ENCODE peak calls at places on chromosomes 3 and 15, in seven cellular contexts. One of them, this sample, is unnamed. For H3K4me1, the result is how much of the 10 kb centered on the place peaks cover.

GRCh38 chr3:142723968-142724681 is at the start of gene TRPC1:
- DNase-seq in BE2C: peak
- DNase-seq in GM23338: peak
- DNase-seq in pancreas: peak
- DNase-seq in H9: peak
- DNase-seq in neural progenitor cell: peak
- DNase-seq in sigmoid colon: peak
- DNase-seq in this sample: peak

GRCh38 chr3:13085081-13085845 is 12.0 kb upstream of the IQSEC1 start:
- DNase-seq in GM23338: no peak
- DNase-seq in pancreas: no peak
- DNase-seq in H9: no peak
- DNase-seq in sigmoid colon: no peak
- DNase-seq in neural progenitor cell: no peak
- DNase-seq in BE2C: no peak
- DNase-seq in this sample: no peak

GRCh38 chr3:126522363-126522788 is 1.6 kb upstream of the CHST13 start:
- DNase-seq in H9: peak
- DNase-seq in GM23338: peak
- DNase-seq in sigmoid colon: peak
- DNase-seq in pancreas: peak
- DNase-seq in neural progenitor cell: peak
- DNase-seq in BE2C: peak
- DNase-seq in this sample: peak

GRCh38 chr15:38817427-38818155 is 253.0 kb upstream of the RASGRP1 start:
- DNase-seq in BE2C: peak
- DNase-seq in pancreas: peak
- DNase-seq in GM23338: peak
- DNase-seq in neural progenitor cell: peak
- DNase-seq in sigmoid colon: peak
- DNase-seq in H9: peak
- DNase-seq in this sample: peak

GRCh38 chr15:73909616-73910015 is 16.6 kb upstream of the LOXL1 start:
- DNase-seq in pancreas: no peak
- DNase-seq in sigmoid colon: no peak
- DNase-seq in GM23338: no peak
- DNase-seq in H9: no peak
- DNase-seq in BE2C: no peak
- DNase-seq in neural progenitor cell: no peak
- DNase-seq in this sample: no peak

GRCh38 chr3:58521002-58521670 is 15.9 kb downstream of the ACOX2 start:
- DNase-seq in H9: no peak
- DNase-seq in BE2C: no peak
- DNase-seq in GM23338: no peak
- DNase-seq in pancreas: no peak
- DNase-seq in neural progenitor cell: peak
- DNase-seq in sigmoid colon: no peak
- DNase-seq in this sample: no peak

GRCh38 chr3:193040836-193041672 is 123.4 kb upstream of the MB21D2 start:
- DNase-seq in sigmoid colon: no peak
- DNase-seq in H9: no peak
- DNase-seq in neural progenitor cell: peak
- DNase-seq in BE2C: no peak
- DNase-seq in GM23338: peak
- DNase-seq in pancreas: no peak
- DNase-seq in this sample: no peak

GRCh38 chr3:143040264-143040879 is 39.0 kb downstream of the U2SURP start:
- DNase-seq in pancreas: no peak
- DNase-seq in neural progenitor cell: peak
- DNase-seq in GM23338: peak
- DNase-seq in sigmoid colon: no peak
- DNase-seq in H9: no peak
- DNase-seq in BE2C: no peak
- DNase-seq in this sample: no peak

GRCh38 chr3:100875239-100875638 is 118.0 kb downstream of the ABI3BP start:
- DNase-seq in GM23338: no peak
- DNase-seq in neural progenitor cell: no peak
- DNase-seq in BE2C: peak
- DNase-seq in pancreas: peak
- DNase-seq in sigmoid colon: no peak
- DNase-seq in H9: no peak
- DNase-seq in this sample: peak

GRCh38 chr3:19231792-19232461 is 83.6 kb downstream of the KCNH8 start:
- DNase-seq in GM23338: no peak
- DNase-seq in neural progenitor cell: no peak
- DNase-seq in pancreas: no peak
- DNase-seq in BE2C: no peak
- DNase-seq in sigmoid colon: no peak
- DNase-seq in H9: no peak
- DNase-seq in this sample: no peak

GRCh38 chr15:99165956-99166689 is 61.2 kb downstream of the SYNM start:
- DNase-seq in GM23338: no peak
- DNase-seq in BE2C: no peak
- DNase-seq in sigmoid colon: no peak
- DNase-seq in pancreas: no peak
- DNase-seq in H9: no peak
- DNase-seq in neural progenitor cell: no peak
- DNase-seq in this sample: no peak

GRCh38 chr3:190010486-190010885 is 110.2 kb downstream of the P3H2 start:
- DNase-seq in BE2C: no peak
- DNase-seq in GM23338: no peak
- DNase-seq in pancreas: no peak
- DNase-seq in neural progenitor cell: no peak
- DNase-seq in sigmoid colon: no peak
- DNase-seq in H9: no peak
- DNase-seq in this sample: no peak

GRCh38 chr3:190008432-190008831 is 112.3 kb downstream of the P3H2 start:
- DNase-seq in H9: no peak
- DNase-seq in BE2C: no peak
- DNase-seq in sigmoid colon: no peak
- DNase-seq in neural progenitor cell: no peak
- DNase-seq in GM23338: no peak
- DNase-seq in pancreas: no peak
- DNase-seq in this sample: no peak

GRCh38 chr3:190012784-190013183 is 107.9 kb downstream of the P3H2 start:
- DNase-seq in GM23338: no peak
- DNase-seq in H9: no peak
- DNase-seq in sigmoid colon: no peak
- DNase-seq in pancreas: no peak
- DNase-seq in BE2C: no peak
- DNase-seq in neural progenitor cell: no peak
- DNase-seq in this sample: no peak

GRCh38 chr3:190012314-190012782 is 108.3 kb downstream of the P3H2 start:
- DNase-seq in BE2C: no peak
- DNase-seq in sigmoid colon: no peak
- DNase-seq in H9: no peak
- DNase-seq in pancreas: no peak
- DNase-seq in neural progenitor cell: peak
- DNase-seq in GM23338: peak
- DNase-seq in this sample: no peak

DNA sequence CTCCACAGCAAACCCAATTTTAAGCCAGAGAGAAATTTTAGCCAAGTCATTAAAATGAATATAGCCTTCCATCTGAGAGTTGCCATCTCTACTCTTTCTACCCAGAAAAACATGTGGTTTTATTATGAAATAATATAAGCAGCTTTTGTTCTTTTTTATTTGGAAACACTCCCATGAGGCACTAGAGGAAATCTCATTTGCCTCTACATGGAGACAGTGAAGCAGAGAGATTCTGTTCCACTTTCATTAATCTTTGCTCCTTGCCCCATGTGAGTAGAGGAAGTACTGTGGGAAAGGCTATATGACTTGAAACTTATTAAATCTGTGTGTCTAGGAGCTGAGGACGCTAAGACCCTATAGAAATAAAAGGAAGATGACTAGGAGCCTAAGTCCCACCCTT is 111.1 kb downstream of the P3H2 start:
- DNase-seq in H9: no peak
- DNase-seq in pancreas: no peak
- DNase-seq in sigmoid colon: no peak
- DNase-seq in GM23338: no peak
- DNase-seq in neural progenitor cell: no peak
- DNase-seq in BE2C: no peak
- DNase-seq in this sample: no peak
- H3K4me1 ChIP-seq in H9: under half
- H3K4me1 ChIP-seq in pancreas: under half
- H3K4me1 ChIP-seq in sigmoid colon: under half
- H3K4me1 ChIP-seq in GM23338: under half
- H3K4me1 ChIP-seq in neural progenitor cell: under half
- H3K4me1 ChIP-seq in BE2C: under half
- H3K4me1 ChIP-seq in this sample: under half

DNA sequence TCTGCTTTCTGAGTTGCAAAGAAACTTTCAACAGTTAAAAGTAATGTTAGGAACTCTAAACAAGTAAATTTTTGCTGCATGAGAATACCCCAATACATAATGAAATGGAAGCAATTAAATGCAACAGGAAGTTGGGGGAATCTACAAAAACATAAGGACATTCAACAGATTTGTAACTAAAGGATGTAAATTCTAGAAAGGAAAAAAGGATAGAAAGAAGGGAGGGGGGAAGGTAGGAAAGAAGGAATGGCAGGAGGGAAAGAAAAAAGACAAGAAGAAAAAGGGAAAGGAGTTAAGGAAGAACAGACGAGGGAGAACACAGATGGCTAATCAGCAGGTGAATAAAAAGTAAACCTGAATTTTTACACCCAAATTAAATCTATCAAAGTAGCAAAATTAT is 22.3 kb upstream of the ANP32A start:
- DNase-seq in BE2C: no peak
- DNase-seq in neural progenitor cell: no peak
- DNase-seq in pancreas: no peak
- DNase-seq in sigmoid colon: no peak
- DNase-seq in H9: no peak
- DNase-seq in GM23338: no peak
- DNase-seq in this sample: no peak
- H3K4me1 ChIP-seq in BE2C: under half
- H3K4me1 ChIP-seq in neural progenitor cell: under half
- H3K4me1 ChIP-seq in pancreas: under half
- H3K4me1 ChIP-seq in sigmoid colon: under half
- H3K4me1 ChIP-seq in H9: under half
- H3K4me1 ChIP-seq in GM23338: under half
- H3K4me1 ChIP-seq in this sample: under half

GRCh38 chr15:94844533-94845390 is 613.4 kb downstream of the MCTP2 start:
- DNase-seq in BE2C: peak
- DNase-seq in GM23338: peak
- DNase-seq in H9: peak
- DNase-seq in neural progenitor cell: peak
- DNase-seq in pancreas: peak
- DNase-seq in sigmoid colon: peak
- DNase-seq in this sample: peak
- H3K4me1 ChIP-seq in BE2C: under half
- H3K4me1 ChIP-seq in GM23338: under half
- H3K4me1 ChIP-seq in H9: under half
- H3K4me1 ChIP-seq in neural progenitor cell: under half
- H3K4me1 ChIP-seq in pancreas: under half
- H3K4me1 ChIP-seq in sigmoid colon: under half
- H3K4me1 ChIP-seq in this sample: under half

DNA sequence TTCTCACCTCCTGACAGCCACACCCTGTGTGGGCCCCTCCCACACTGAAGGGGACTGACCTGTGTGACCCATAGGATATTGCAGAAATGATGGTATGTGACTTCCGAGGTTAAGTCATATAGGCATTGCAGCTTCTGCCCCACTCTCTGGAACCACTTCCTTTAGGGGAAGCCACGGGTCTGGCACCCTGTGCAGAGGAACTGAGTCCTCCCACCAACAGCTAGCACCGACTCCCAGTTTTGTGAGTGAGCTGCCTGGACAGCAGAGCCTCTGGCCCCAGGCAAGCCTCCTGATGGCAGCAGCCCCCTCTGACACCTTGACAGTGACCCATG is 24.6 kb upstream of the SLC6A6 start:
- DNase-seq in neural progenitor cell: no peak
- DNase-seq in GM23338: no peak
- DNase-seq in sigmoid colon: no peak
- DNase-seq in pancreas: no peak
- DNase-seq in H9: no peak
- DNase-seq in BE2C: no peak
- DNase-seq in this sample: no peak
- H3K4me1 ChIP-seq in neural progenitor cell: under half
- H3K4me1 ChIP-seq in GM23338: under half
- H3K4me1 ChIP-seq in sigmoid colon: under half
- H3K4me1 ChIP-seq in pancreas: under half
- H3K4me1 ChIP-seq in H9: under half
- H3K4me1 ChIP-seq in BE2C: under half
- H3K4me1 ChIP-seq in this sample: under half

DNA sequence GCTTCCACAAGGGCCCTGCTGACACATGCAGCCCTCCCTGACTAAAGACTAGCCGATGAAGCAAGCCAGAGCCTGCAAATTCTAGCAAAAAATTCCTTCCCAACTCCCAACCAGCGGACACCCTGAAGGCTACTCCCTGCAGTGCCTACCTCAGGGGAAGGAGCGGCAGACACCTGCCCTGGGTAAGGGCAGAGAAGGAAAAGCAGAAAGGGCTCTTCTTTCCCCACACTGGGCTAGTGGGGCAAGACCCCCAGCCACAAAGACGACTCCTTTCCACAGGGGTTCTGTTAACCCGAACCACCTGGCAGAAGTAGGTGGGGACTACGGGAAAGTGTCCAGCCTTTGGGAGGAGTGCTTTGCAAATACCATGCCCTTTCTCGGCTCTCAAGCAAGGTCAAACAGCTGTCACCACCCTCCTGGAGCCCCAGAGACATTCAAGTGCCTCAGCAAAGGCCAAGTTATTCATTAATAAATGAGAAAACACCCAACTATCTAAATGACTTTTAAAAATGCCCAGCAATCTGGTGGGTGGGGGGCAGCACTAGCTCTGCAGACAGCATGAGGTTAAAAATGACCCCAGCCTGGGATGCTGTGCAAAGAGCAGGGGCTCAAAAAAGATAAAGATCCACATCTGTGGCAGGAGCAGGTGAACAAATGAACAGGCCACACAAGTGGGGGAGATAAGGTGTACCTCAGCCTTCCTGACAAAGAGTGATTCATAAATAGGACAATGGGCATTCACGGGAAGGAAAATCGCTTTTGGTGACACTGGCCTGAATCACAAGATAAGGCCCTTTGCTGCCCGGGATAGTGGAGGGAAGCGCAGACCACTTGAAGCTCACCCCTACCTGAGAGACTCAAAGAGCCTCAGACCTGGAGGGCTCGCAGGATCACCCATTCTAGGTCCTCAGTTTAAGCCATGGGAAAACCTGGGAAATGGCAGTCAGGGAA is 33.0 kb downstream of the CCDC12 start:
- DNase-seq in pancreas: no peak
- DNase-seq in GM23338: no peak
- DNase-seq in H9: no peak
- DNase-seq in sigmoid colon: no peak
- DNase-seq in neural progenitor cell: no peak
- DNase-seq in BE2C: no peak
- DNase-seq in this sample: peak
- H3K4me1 ChIP-seq in pancreas: half or more
- H3K4me1 ChIP-seq in GM23338: under half
- H3K4me1 ChIP-seq in H9: under half
- H3K4me1 ChIP-seq in sigmoid colon: under half
- H3K4me1 ChIP-seq in neural progenitor cell: under half
- H3K4me1 ChIP-seq in BE2C: under half
- H3K4me1 ChIP-seq in this sample: half or more

DNA sequence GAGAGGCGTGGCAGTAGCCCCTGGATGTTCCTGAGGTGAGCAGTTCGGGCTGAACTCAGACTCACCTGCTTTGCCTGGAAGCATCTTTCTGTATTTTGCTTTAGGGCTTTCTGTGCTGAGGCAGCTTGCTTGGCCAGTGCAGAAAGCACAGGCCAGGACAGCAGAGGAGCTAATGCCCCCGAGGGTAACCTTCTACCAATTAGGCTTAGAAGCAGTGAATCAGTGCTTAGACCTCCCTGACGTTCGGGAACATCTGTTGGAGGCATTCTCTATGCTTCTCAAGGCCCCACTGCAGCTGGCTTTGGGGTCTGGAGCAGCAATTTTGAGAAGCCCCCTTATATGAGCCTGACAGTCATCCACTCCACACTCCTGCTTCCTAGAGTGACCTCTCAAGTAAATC is 350.7 kb upstream of the PROK2 start:
- DNase-seq in pancreas: no peak
- DNase-seq in BE2C: no peak
- DNase-seq in GM23338: no peak
- DNase-seq in neural progenitor cell: no peak
- DNase-seq in sigmoid colon: no peak
- DNase-seq in H9: no peak
- DNase-seq in this sample: no peak
- H3K4me1 ChIP-seq in pancreas: under half
- H3K4me1 ChIP-seq in BE2C: under half
- H3K4me1 ChIP-seq in GM23338: under half
- H3K4me1 ChIP-seq in neural progenitor cell: under half
- H3K4me1 ChIP-seq in sigmoid colon: under half
- H3K4me1 ChIP-seq in H9: under half
- H3K4me1 ChIP-seq in this sample: under half

This sample was measured in heart left ventricle.